ENCODE peak calls at places on chromosomes 1 and 21, in seven cellular contexts. P, M, R, L, A, S and J are unnamed samples.

GRCh38 chr1:231800071-231800470 is 173.5 kb downstream of the DISC1 start:
- DNase-seq in R (no peak), L (no peak), P (no peak), M (no peak), S (no peak), A (no peak), J (no peak)

GRCh38 chr1:90768826-90769225 is 51.7 kb upstream of the BARHL2 start:
- DNase-seq in A (no peak), R (no peak), S (no peak), P (no peak), L (peak), M (no peak), J (no peak)

GRCh38 chr1:10033359-10033845 is 644 bp downstream of the UBE4B start:
- DNase-seq in M (no peak), L (peak), R (peak), S (no peak), P (no peak), A (peak), J (peak)

GRCh38 chr1:33015216-33015615 is 21.5 kb downstream of the AK2 start:
- DNase-seq in R (no peak), M (no peak), A (no peak), S (no peak), P (no peak), L (no peak), J (no peak)

GRCh38 chr1:58896211-58897183 is 112.7 kb upstream of the JUN start:
- DNase-seq in M (no peak), P (no peak), A (peak), L (no peak), R (no peak), S (peak), J (peak)

GRCh38 chr1:14345925-14346550 is 252.4 kb upstream of the KAZN start:
- DNase-seq in A (no peak), R (no peak), P (no peak), L (no peak), M (no peak), S (no peak), J (no peak)

GRCh38 chr1:7121622-7121988 is 336.4 kb downstream of the CAMTA1 start:
- DNase-seq in S (peak), L (no peak), M (no peak), P (no peak), R (no peak), A (no peak), J (no peak)

GRCh38 chr1:115118086-115118485 is 28.8 kb upstream of the TSPAN2 start:
- DNase-seq in R (no peak), S (no peak), M (no peak), P (no peak), A (no peak), L (no peak), J (no peak)

GRCh38 chr1:240515505-240515904 is 96.5 kb downstream of the GREM2 start:
- DNase-seq in P (no peak), R (no peak), L (peak), A (no peak), M (no peak), S (no peak), J (no peak)

GRCh38 chr21:42724226-42724920 is 71.0 kb downstream of the PDE9A start:
- DNase-seq in M (no peak), P (no peak), L (peak), S (no peak), A (peak), R (no peak), J (no peak)

GRCh38 chr1:174258148-174258550 is 98.8 kb downstream of the RABGAP1L start:
- DNase-seq in L (peak), A (peak), R (peak), S (no peak), M (peak), P (no peak), J (peak)

GRCh38 chr1:26285366-26286063 is 5.6 kb downstream of the SH3BGRL3 start:
- DNase-seq in S (no peak), M (no peak), P (no peak), R (peak), A (no peak), L (no peak), J (peak)

GRCh38 chr1:17883136-17883535 is 128.0 kb downstream of the ACTL8 start:
- DNase-seq in P (no peak), S (no peak), A (no peak), M (no peak), R (no peak), L (no peak), J (no peak)

GRCh38 chr1:151991663-151992344 is 1.9 kb downstream of the S100A10 start:
- DNase-seq in R (no peak), L (no peak), S (no peak), P (no peak), M (no peak), A (no peak), J (no peak)

GRCh38 chr1:1625824-1626206 is 6.2 kb upstream of the MMP23B start:
- DNase-seq in R (no peak), A (no peak), S (no peak), M (peak), L (no peak), P (no peak), J (no peak)

GRCh38 chr1:21651214-21652042 is 17.7 kb downstream of the RAP1GAP start:
- DNase-seq in A (peak), R (peak), M (peak), P (no peak), L (no peak), S (no peak), J (peak)

GRCh38 chr1:203631349-203631748 is 4.7 kb downstream of the ATP2B4 start:
- DNase-seq in L (no peak), R (no peak), M (no peak), P (no peak), A (no peak), S (no peak), J (no peak)

GRCh38 chr1:203628997-203629508 is 2.4 kb downstream of the ATP2B4 start:
- DNase-seq in L (no peak), P (no peak), S (no peak), A (no peak), M (peak), R (no peak), J (no peak)

GRCh38 chr1:203629509-203630082 is 3.0 kb downstream of the ATP2B4 start:
- DNase-seq in P (no peak), L (peak), R (peak), M (peak), A (peak), S (peak), J (no peak)

GRCh38 chr1:203631946-203632345 is 5.3 kb downstream of the ATP2B4 start:
- DNase-seq in S (no peak), A (no peak), L (no peak), P (no peak), M (no peak), R (no peak), J (no peak)

DNA sequence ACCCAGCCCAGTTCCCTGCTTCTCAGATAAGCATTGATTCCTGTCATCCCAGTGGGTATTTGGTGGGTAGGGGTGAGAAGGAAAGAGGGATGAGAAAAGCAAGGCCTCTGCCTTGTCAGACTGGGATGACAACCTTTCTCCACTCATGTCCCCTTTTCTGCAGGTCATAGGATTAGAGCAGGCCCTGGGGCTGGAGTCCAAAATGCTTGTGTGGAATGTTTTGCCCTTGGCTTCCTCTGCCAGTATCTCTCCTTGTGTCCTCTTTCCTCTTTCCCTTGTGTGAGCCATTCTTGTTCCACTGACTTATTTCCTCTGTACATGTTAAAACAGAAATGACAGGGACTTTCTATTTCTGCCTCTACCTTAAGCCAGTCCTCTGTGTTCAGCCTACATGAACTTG is 4.1 kb downstream of the ATP2B4 start:
- DNase-seq in L (no peak), S (peak), M (no peak), A (no peak), R (no peak), P (no peak), J (no peak)
- H3K4me3 ChIP-seq in L (no peak), S (peak), M (no peak), A (no peak), R (peak), P (peak), J (no peak)

DNA sequence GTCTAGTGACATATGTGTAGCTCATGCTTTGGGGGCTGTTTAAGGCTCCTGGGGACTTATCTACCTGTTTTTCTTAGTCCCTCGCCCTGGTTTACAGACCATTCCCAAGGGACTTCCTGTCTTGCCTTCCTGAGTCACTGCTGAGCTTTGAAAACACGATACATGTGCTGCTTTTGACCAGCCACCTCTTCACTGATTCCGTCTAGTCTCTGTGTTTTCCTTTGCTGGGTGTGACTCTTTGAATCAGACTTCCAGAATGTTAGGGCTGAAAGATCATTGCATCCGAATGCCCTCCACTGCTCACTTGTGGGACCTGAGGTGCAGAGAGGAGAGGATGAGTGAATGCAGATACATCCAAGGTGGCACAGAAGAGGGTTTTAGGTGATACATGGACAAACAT is 35.3 kb upstream of the CITED4 start:
- DNase-seq in R (no peak), S (no peak), P (no peak), L (peak), A (no peak), M (no peak), J (no peak)
- TF ChIP-seq CTCF in R (no peak), S (no peak), P (no peak), L (no peak), A (no peak), M (no peak), J (no peak)

GRCh38 chr21:33433425-33434114 is 30.4 kb downstream of the IFNGR2 start:
- DNase-seq in S (no peak), R (no peak), A (no peak), M (no peak), P (no peak), L (no peak), J (no peak)

GRCh38 chr21:33432496-33432895 is 29.3 kb downstream of the IFNGR2 start:
- DNase-seq in L (no peak), P (no peak), R (no peak), M (no peak), A (no peak), S (no peak), J (no peak)

GRCh38 chr21:33437140-33437539 is 33.9 kb downstream of the IFNGR2 start:
- DNase-seq in R (no peak), L (no peak), S (no peak), A (no peak), M (no peak), P (no peak), J (no peak)

GRCh38 chr21:33433001-33433400 is 29.8 kb downstream of the IFNGR2 start:
- DNase-seq in M (no peak), L (no peak), R (no peak), P (no peak), S (no peak), A (no peak), J (no peak)

DNA sequence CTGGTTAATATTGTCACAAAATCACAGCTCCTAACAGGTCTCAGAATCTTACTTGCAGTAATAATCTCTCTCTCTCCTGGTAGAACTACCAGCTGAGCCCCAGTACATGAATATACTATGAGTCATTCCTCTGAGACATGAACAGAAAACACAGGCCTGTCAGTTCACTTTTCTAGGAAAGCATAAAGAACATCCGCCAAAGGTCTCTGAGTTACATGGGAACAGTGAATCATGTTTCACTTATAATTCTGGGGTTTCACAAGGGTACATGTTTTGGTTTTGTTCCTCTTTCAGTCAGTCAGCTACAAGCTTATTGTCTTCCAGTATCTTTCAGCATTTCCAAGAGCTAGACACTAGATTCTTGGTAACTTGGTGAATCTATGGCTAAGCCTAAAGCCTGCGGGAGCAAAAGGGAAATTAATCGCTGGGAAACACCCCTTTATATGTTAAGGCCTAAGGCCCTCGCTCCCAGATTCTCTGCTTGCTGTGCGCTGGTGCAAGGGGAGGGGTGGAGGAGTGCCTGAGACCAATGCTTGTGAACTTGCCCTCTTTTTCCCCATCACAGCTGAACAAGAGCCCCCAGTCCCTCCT is 31.7 kb downstream of the IFNGR2 start:
- DNase-seq in R (no peak), S (no peak), A (peak), M (no peak), L (peak), P (no peak), J (no peak)
- H3K27ac ChIP-seq in R (peak), S (peak), A (peak), M (no peak), L (peak), P (peak), J (no peak)

GRCh38 chr1:155241069-155241679 is 14.1 kb downstream of the ENTREP3 start:
- DNase-seq in R (peak), A (peak), L (peak), P (peak), S (peak), M (peak), J (peak)

GRCh38 chr1:155245163-155245524 is 10.1 kb downstream of the ENTREP3 start:
- DNase-seq in R (no peak), P (no peak), A (no peak), S (no peak), M (no peak), L (no peak), J (no peak)

GRCh38 chr1:155241851-155242264 is 13.4 kb downstream of the ENTREP3 start:
- DNase-seq in S (no peak), L (no peak), A (no peak), M (no peak), R (no peak), P (no peak), J (no peak)

GRCh38 chr1:155244368-155245162 is 10.7 kb downstream of the ENTREP3 start:
- DNase-seq in R (peak), L (peak), P (peak), M (peak), S (peak), A (peak), J (peak)

GRCh38 chr1:155242805-155243358 is 12.4 kb downstream of the ENTREP3 start:
- DNase-seq in P (no peak), S (no peak), L (no peak), R (no peak), A (no peak), M (no peak), J (no peak)
- H3K4me3 ChIP-seq in P (peak), S (peak), L (no peak), R (peak), A (no peak), M (no peak), J (no peak)

DNA sequence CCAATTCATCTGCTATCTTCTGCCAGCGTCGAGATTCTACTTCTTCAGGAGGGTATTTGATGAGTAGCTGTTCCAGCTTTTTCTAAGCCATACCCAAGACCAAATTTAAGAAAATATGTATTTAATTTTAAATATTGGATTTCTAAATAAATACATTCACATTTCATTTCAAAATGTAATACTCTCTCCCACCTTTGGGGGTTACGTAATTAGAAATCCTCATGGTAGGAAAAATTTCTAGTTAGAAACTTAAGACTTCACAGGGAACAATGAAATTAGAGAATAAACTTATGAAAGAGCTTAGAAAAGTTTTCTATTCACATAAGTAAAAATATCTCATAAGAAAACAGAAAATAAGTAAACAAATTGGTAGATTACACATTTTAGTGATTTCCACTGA is 102.9 kb downstream of the ZZZ3 start:
- DNase-seq in P (no peak), S (no peak), A (no peak), R (peak), M (no peak), L (no peak), J (no peak)
- TF ChIP-seq CTCF in P (no peak), S (no peak), A (no peak), R (no peak), M (no peak), L (no peak), J (no peak)

GRCh38 chr1:52296345-52296744 is 69.7 kb downstream of the CC2D1B start:
- DNase-seq in P (no peak), A (peak), M (no peak), R (peak), S (no peak), L (peak), J (no peak)

GRCh38 chr1:52294580-52294979 is 71.4 kb downstream of the CC2D1B start:
- DNase-seq in R (no peak), S (no peak), P (no peak), M (no peak), L (peak), A (no peak), J (no peak)
- H3K27ac ChIP-seq in R (no peak), S (no peak), P (no peak), M (no peak), L (no peak), A (no peak), J (no peak)

GRCh38 chr1:116311756-116312691 is 61.0 kb upstream of the ATP1A1 start:
- DNase-seq in P (peak), M (no peak), A (peak), R (peak), L (no peak), S (no peak), J (no peak)
- H3K4me3 ChIP-seq in P (no peak), M (no peak), A (no peak), R (no peak), L (no peak), S (no peak), J (no peak)